ENCODE peak calls at places on chromosomes 16 and 17, in six cellular contexts. W is effector memory CD4-positive, alpha-beta T cell; R is mesendoderm; H is fibroblast of lung; K is spleen; I is cardiac muscle cell. N is an unnamed sample. For H3K4me1, the result is how much of the 10 kb centered on the place peaks cover.

GRCh38 chr17:52751051-52751450 is 592.5 kb upstream of the CA10 start:
- DNase-seq in W (no peak), K (peak), I (no peak), R (peak), H (no peak), N (peak)

GRCh38 chr17:45073414-45074070 is 12.4 kb downstream of the NMT1 start:
- DNase-seq in K (no peak), R (peak), I (no peak), W (no peak), H (peak), N (no peak)

GRCh38 chr17:10421211-10421610 is 539 bp downstream of the MYH8 start:
- DNase-seq in I (no peak), R (no peak), W (no peak), H (no peak), K (no peak), N (no peak)

GRCh38 chr16:11484691-11485258 is 101.9 kb downstream of the LITAF start:
- DNase-seq in I (no peak), W (no peak), K (no peak), R (no peak), H (peak), N (no peak)

GRCh38 chr16:49021136-49021535 is 260.5 kb downstream of the CBLN1 start:
- DNase-seq in R (no peak), H (peak), I (no peak), K (no peak), W (no peak), N (no peak)

GRCh38 chr17:77724876-77725615 is 233.5 kb upstream of the TNRC6C start:
- DNase-seq in H (no peak), K (no peak), R (no peak), I (no peak), W (no peak), N (peak)

GRCh38 chr16:68468849-68469248 is 20.5 kb upstream of the SMPD3 start:
- DNase-seq in K (no peak), I (no peak), H (no peak), R (no peak), W (no peak), N (no peak)

GRCh38 chr17:82302498-82302963 is 14.9 kb downstream of the CD7 start:
- DNase-seq in W (no peak), I (no peak), K (peak), H (no peak), R (no peak), N (no peak)

GRCh38 chr16:67281536-67282446 is 2.5 kb downstream of the PLEKHG4 start:
- DNase-seq in K (peak), W (no peak), I (no peak), H (no peak), R (no peak), N (no peak)

DNA sequence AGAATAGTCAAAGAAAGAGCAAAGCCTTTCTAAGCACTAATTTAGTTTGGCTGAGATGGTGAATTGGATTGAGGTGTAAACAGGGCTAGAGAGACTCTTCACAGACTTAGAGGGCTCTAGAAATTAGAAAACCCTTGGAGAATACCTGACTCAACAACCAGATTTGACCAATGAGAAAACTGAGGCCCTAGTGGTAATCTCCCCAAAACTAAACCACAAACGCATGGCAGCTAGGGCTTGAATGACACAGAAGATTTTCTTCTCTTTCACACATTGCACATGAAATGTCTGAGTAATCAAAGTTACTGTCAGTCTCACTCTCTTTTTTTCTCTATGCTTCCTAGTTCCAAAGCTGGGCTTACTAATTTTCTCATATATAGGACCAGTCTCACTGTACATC is 314.5 kb upstream of the KCNJ16 start:
- DNase-seq in H (no peak), K (no peak), W (no peak), I (no peak), R (no peak), N (no peak)
- H3K27ac ChIP-seq in H (no peak), K (no peak), W (no peak), I (no peak), R (no peak), N (no peak)

GRCh38 chr17:3724373-3725077 is 822 bp downstream of the HASPIN start:
- DNase-seq in H (no peak), W (no peak), K (no peak), R (peak), I (peak), N (no peak)

GRCh38 chr17:3723556-3724372 is at the start of gene HASPIN:
- DNase-seq in K (peak), I (peak), R (peak), H (peak), W (peak), N (peak)

GRCh38 chr17:3722716-3723115 is 987 bp upstream of the HASPIN start:
- DNase-seq in R (no peak), K (no peak), H (no peak), I (no peak), W (no peak), N (no peak)

GRCh38 chr17:3727041-3727440 is 3.3 kb downstream of the HASPIN start:
- DNase-seq in W (no peak), I (no peak), H (no peak), K (no peak), R (no peak), N (no peak)

DNA sequence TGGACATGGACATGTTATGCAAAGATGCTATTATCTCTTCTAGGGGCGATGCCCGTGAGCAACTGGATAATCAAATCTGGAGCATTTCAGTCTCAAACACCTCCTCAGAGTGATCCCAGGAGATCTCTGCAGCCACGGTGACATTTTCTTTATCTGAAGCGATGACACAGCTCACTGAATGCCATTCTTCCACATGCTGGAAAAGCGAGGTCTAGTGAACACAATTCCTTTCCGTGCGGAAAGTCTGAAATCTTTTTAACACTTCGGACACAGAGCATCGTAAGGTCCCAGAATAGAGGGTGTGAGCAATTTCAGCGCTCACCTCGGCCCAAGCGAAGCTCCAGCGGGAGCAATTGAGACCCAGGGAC is 531 bp upstream of the HASPIN start:
- DNase-seq in K (no peak), I (no peak), R (no peak), H (no peak), W (no peak), N (no peak)
- H3K4me1 ChIP-seq in K (half or more), I (under half), R (under half), H (under half), W (under half), N (under half)

GRCh38 chr17:16438557-16439302 is 23.4 kb downstream of the TRPV2 start:
- DNase-seq in K (peak), H (peak), R (peak), W (peak), I (peak), N (peak)

GRCh38 chr17:16434662-16435061 is 19.3 kb downstream of the TRPV2 start:
- DNase-seq in H (no peak), I (no peak), R (no peak), W (no peak), K (no peak), N (peak)

GRCh38 chr17:16438173-16438556 is 22.8 kb downstream of the TRPV2 start:
- DNase-seq in R (no peak), I (no peak), K (no peak), H (no peak), W (no peak), N (no peak)

GRCh38 chr17:16437083-16437482 is 21.7 kb downstream of the TRPV2 start:
- DNase-seq in H (no peak), K (no peak), I (no peak), W (no peak), R (no peak), N (peak)

DNA sequence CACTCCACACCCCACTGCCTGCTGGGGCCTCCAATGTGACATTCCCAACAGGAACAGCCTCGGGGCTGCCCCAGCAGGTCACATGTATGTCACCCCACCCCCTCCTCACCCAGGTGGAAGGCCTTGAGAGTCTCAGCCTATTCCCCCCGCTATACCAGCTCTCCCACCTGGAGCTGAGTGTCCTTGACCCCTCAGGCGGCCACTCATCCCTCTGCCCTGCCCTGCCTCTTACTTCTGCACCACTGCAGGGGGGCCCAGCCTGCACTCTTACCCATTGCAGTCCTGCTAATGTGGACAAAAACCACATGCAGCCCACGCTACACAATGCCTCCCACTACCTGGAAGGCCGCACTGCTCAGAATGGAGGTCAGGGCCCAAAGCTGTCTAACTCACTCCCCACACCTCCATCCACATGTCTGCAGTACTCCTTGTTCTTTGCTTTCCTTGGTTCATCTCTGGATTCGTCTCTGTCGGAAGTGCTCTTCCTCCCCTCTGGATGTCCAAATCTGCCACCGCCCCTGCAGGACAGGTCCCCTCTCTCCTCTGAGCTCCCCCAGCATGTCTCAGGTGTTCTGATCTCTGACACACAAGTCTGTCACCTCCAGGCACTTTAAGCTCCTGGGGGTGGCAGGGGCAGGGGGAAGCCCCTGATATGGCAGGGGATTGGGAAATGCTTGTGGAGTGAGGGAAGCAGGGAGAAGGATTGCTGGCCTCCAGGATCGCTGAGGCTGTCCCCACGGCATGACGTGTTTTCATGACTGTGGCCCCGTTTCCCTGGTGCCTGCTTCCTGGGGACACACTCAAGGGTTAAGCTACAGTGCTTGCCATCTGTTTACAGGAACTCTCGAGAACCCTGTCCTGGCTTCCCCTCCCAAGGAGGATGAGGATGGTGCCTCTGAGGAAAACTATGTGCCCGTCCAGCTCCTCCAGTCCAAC is 20.8 kb downstream of the TRPV2 start:
- DNase-seq in K (no peak), W (no peak), R (no peak), H (no peak), I (no peak), N (peak)
- H3K4me3 ChIP-seq in K (no peak), W (no peak), R (no peak), H (no peak), I (no peak), N (no peak)

GRCh38 chr17:40337351-40337750 is 27.2 kb downstream of the GJD3 start:
- DNase-seq in W (no peak), I (no peak), R (no peak), H (no peak), K (no peak), N (no peak)
- H3K27ac ChIP-seq in W (peak), I (no peak), R (no peak), H (no peak), K (peak), N (no peak)

DNA sequence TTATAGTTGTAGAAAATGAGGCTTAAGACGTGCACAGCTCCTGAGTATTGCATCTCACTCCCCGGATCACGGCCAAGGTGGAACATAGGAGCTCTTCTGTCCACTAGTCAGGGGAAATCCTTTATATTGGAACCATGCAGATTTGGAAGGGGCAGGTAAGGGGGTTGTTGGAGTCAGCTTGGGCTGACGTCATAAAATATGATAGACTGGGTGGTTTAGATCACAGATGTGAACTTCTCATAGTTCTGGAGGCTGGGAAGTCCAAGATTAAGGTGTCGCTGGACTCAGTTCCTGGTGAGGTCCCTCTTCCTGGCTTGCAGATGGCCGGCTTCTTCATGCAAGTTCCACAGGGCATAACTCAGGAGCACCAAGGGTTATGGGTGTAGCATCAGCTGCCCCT is 5.6 kb downstream of the CACNG4 start:
- DNase-seq in K (no peak), R (no peak), H (no peak), W (no peak), I (no peak), N (no peak)
- H3K4me1 ChIP-seq in K (under half), R (under half), H (under half), W (under half), I (under half), N (under half)

DNA sequence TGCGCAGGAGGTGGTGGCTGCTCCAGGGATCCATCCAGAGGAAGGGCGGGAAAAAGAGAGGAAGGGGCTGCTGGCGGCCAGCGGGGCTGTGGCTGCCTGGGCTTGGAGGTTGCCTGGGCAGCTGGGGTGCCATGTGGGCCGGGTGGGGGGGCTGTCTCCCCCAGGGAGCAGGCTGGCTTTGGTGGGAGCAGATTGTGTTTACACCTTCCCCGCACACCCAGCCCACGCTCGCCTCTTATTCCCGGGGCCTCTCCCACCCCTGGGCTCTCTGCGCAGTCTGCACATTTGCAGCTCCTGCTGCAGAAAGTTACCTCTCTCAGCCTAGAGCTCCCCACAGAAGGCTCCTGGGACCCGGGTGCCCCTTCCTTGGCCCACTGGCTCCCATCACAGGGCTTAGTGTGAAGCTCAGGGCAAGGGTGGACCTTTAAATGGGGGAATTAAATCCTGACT is 5.1 kb downstream of the PRCD start:
- DNase-seq in W (no peak), K (peak), I (no peak), H (no peak), R (no peak), N (no peak)
- H3K4me3 ChIP-seq in W (no peak), K (no peak), I (no peak), H (no peak), R (no peak), N (no peak)